ENCODE peak calls at places on chromosomes 11 and 22, in five cellular contexts. One of them, this sample, is unnamed.

GRCh38 chr11:3166268-3167142 is 1.4 kb upstream of the OSBPL5 start:
- DNase-seq in ovary: peak; percentile 17
- DNase-seq in H1: no peak
- DNase-seq in tibial nerve: peak; percentile 8
- DNase-seq in upper lobe of left lung: no peak
- DNase-seq in this sample: no peak

GRCh38 chr11:127074151-127074761 is 73.7 kb upstream of the KIRREL3 start:
- DNase-seq in ovary: no peak
- DNase-seq in tibial nerve: no peak
- DNase-seq in H1: no peak
- DNase-seq in upper lobe of left lung: no peak
- DNase-seq in this sample: peak; percentile 39

GRCh38 chr11:110092577-110093406 is at the start of gene ZC3H12C:
- DNase-seq in ovary: peak; percentile 91
- DNase-seq in upper lobe of left lung: peak; percentile 92
- DNase-seq in tibial nerve: peak; percentile 68
- DNase-seq in H1: peak; percentile 81
- DNase-seq in this sample: peak; percentile 79

GRCh38 chr11:78080818-78081495 is 1.3 kb upstream of the NDUFC2 start:
- DNase-seq in H1: no peak
- DNase-seq in tibial nerve: no peak
- DNase-seq in upper lobe of left lung: no peak
- DNase-seq in ovary: no peak
- DNase-seq in this sample: no peak

GRCh38 chr22:30453731-30454510 is 17.9 kb downstream of the SEC14L3 start:
- DNase-seq in H1: no peak
- DNase-seq in upper lobe of left lung: peak; percentile 74
- DNase-seq in tibial nerve: no peak
- DNase-seq in ovary: no peak
- DNase-seq in this sample: no peak

GRCh38 chr11:65491614-65492386 is 7.0 kb upstream of the MALAT1 start:
- DNase-seq in ovary: peak; percentile 79
- DNase-seq in tibial nerve: peak; percentile 81
- DNase-seq in upper lobe of left lung: peak; percentile 97
- DNase-seq in H1: peak; percentile 64
- DNase-seq in this sample: peak; percentile 85

GRCh38 chr11:73295259-73295995 is 12.6 kb upstream of the ARHGEF17 start:
- DNase-seq in tibial nerve: no peak
- DNase-seq in H1: peak; percentile 95
- DNase-seq in upper lobe of left lung: peak; percentile 75
- DNase-seq in ovary: peak; percentile 74
- DNase-seq in this sample: peak; percentile 80

GRCh38 chr22:31538815-31539214 is 42.5 kb downstream of the SFI1 start:
- DNase-seq in ovary: no peak
- DNase-seq in tibial nerve: no peak
- DNase-seq in H1: no peak
- DNase-seq in upper lobe of left lung: no peak
- DNase-seq in this sample: no peak

GRCh38 chr11:19218216-19218615 is 16.4 kb upstream of the CSRP3 start:
- DNase-seq in H1: no peak
- DNase-seq in tibial nerve: no peak
- DNase-seq in upper lobe of left lung: no peak
- DNase-seq in ovary: no peak
- DNase-seq in this sample: no peak

GRCh38 chr11:108122166-108122628 is 830 bp downstream of the ACAT1 start:
- DNase-seq in tibial nerve: no peak
- DNase-seq in H1: no peak
- DNase-seq in ovary: peak; percentile 26
- DNase-seq in upper lobe of left lung: no peak
- DNase-seq in this sample: no peak

GRCh38 chr11:128453444-128454336 is 133.7 kb downstream of the ETS1 start:
- DNase-seq in ovary: peak; percentile 79
- DNase-seq in H1: no peak
- DNase-seq in tibial nerve: peak; percentile 71
- DNase-seq in upper lobe of left lung: no peak
- DNase-seq in this sample: no peak

GRCh38 chr11:100681064-100681502 is 6.0 kb upstream of the ARHGAP42 start:
- DNase-seq in ovary: no peak
- DNase-seq in upper lobe of left lung: peak; percentile 60
- DNase-seq in H1: no peak
- DNase-seq in tibial nerve: peak; percentile 70
- DNase-seq in this sample: peak; percentile 19

GRCh38 chr11:61174275-61174674 is 13.0 kb upstream of the VPS37C start:
- DNase-seq in H1: no peak
- DNase-seq in ovary: no peak
- DNase-seq in tibial nerve: no peak
- DNase-seq in upper lobe of left lung: peak; percentile 15
- DNase-seq in this sample: no peak

GRCh38 chr22:46829140-46829891 is 66.9 kb downstream of the TBC1D22A start:
- DNase-seq in ovary: no peak
- DNase-seq in upper lobe of left lung: no peak
- DNase-seq in tibial nerve: no peak
- DNase-seq in H1: peak; percentile 16
- DNase-seq in this sample: no peak

GRCh38 chr11:10303558-10304363 is 1.1 kb upstream of the ADM start:
- DNase-seq in H1: peak; percentile 68
- DNase-seq in ovary: peak; percentile 36
- DNase-seq in upper lobe of left lung: peak; percentile 66
- DNase-seq in tibial nerve: no peak
- DNase-seq in this sample: peak; percentile 12

GRCh38 chr11:82711648-82712047 is 22.0 kb downstream of the FAM181B start:
- DNase-seq in H1: no peak
- DNase-seq in tibial nerve: no peak
- DNase-seq in ovary: no peak
- DNase-seq in upper lobe of left lung: no peak
- DNase-seq in this sample: no peak

GRCh38 chr11:125175896-125176575 is 11.5 kb downstream of the PKNOX2 start:
- DNase-seq in tibial nerve: no peak
- DNase-seq in ovary: no peak
- DNase-seq in H1: no peak
- DNase-seq in upper lobe of left lung: no peak
- DNase-seq in this sample: no peak

GRCh38 chr11:8812438-8812837 is 98.6 kb upstream of the AKIP1 start:
- DNase-seq in H1: no peak
- DNase-seq in upper lobe of left lung: peak; percentile 95
- DNase-seq in tibial nerve: peak; percentile 47
- DNase-seq in ovary: peak; percentile 56
- DNase-seq in this sample: no peak

GRCh38 chr11:107385361-107385982 is 72.2 kb downstream of the CWF19L2 start:
- DNase-seq in ovary: no peak
- DNase-seq in tibial nerve: no peak
- DNase-seq in H1: no peak
- DNase-seq in upper lobe of left lung: no peak
- DNase-seq in this sample: no peak

GRCh38 chr11:92393218-92393617 is 168.6 kb downstream of the FAT3 start:
- DNase-seq in upper lobe of left lung: no peak
- DNase-seq in ovary: no peak
- DNase-seq in H1: no peak
- DNase-seq in tibial nerve: no peak
- DNase-seq in this sample: no peak

GRCh38 chr11:2788751-2789140 is 89.0 kb upstream of the KCNQ1OT1 start:
- DNase-seq in tibial nerve: no peak
- DNase-seq in H1: peak; percentile 47
- DNase-seq in ovary: peak; percentile 14
- DNase-seq in upper lobe of left lung: peak; percentile 9
- DNase-seq in this sample: no peak

GRCh38 chr11:82191690-82192089 is 542.0 kb downstream of the FAM181B start:
- DNase-seq in ovary: no peak
- DNase-seq in tibial nerve: no peak
- DNase-seq in H1: no peak
- DNase-seq in upper lobe of left lung: no peak
- DNase-seq in this sample: no peak

GRCh38 chr22:31425331-31426050 is 26.1 kb downstream of the DRG1 start:
- DNase-seq in tibial nerve: no peak
- DNase-seq in ovary: no peak
- DNase-seq in H1: no peak
- DNase-seq in upper lobe of left lung: no peak
- DNase-seq in this sample: no peak

GRCh38 chr22:31046591-31047226 is 34.4 kb upstream of the SMTN start:
- DNase-seq in upper lobe of left lung: peak; percentile 32
- DNase-seq in H1: no peak
- DNase-seq in tibial nerve: peak; percentile 23
- DNase-seq in ovary: peak; percentile 76
- DNase-seq in this sample: peak; percentile 22

GRCh38 chr22:50027639-50028537 is 15.3 kb upstream of the IL17REL start:
- DNase-seq in H1: no peak
- DNase-seq in upper lobe of left lung: peak; percentile 40
- DNase-seq in tibial nerve: no peak
- DNase-seq in ovary: peak; percentile 14
- DNase-seq in this sample: no peak

GRCh38 chr22:47154621-47155081 is 392.2 kb downstream of the TBC1D22A start:
- DNase-seq in tibial nerve: no peak
- DNase-seq in upper lobe of left lung: no peak
- DNase-seq in ovary: peak; percentile 78
- DNase-seq in H1: no peak
- DNase-seq in this sample: no peak

GRCh38 chr11:19218801-19219460 is 17.1 kb upstream of the CSRP3 start:
- DNase-seq in upper lobe of left lung: peak; percentile 32
- DNase-seq in tibial nerve: no peak
- DNase-seq in ovary: no peak
- DNase-seq in H1: no peak
- DNase-seq in this sample: no peak

GRCh38 chr11:95148938-95149337 is 59.3 kb downstream of the ENDOD1 start:
- DNase-seq in ovary: no peak
- DNase-seq in H1: no peak
- DNase-seq in tibial nerve: no peak
- DNase-seq in upper lobe of left lung: no peak
- DNase-seq in this sample: peak; percentile 68

GRCh38 chr22:19375435-19375834 is 56.1 kb downstream of the HIRA start:
- DNase-seq in H1: no peak
- DNase-seq in tibial nerve: no peak
- DNase-seq in ovary: no peak
- DNase-seq in upper lobe of left lung: no peak
- DNase-seq in this sample: no peak

GRCh38 chr22:37179622-37180420 is 8.2 kb downstream of the C1QTNF6 start:
- DNase-seq in ovary: no peak
- DNase-seq in tibial nerve: no peak
- DNase-seq in H1: no peak
- DNase-seq in upper lobe of left lung: no peak
- DNase-seq in this sample: no peak

GRCh38 chr11:2994336-2994730 is 2.2 kb upstream of the NAP1L4 start:
- DNase-seq in tibial nerve: no peak
- DNase-seq in upper lobe of left lung: no peak
- DNase-seq in H1: no peak
- DNase-seq in ovary: no peak
- DNase-seq in this sample: no peak

GRCh38 chr11:92311616-92312449 is 87.2 kb downstream of the FAT3 start:
- DNase-seq in ovary: no peak
- DNase-seq in tibial nerve: no peak
- DNase-seq in H1: no peak
- DNase-seq in upper lobe of left lung: no peak
- DNase-seq in this sample: no peak

GRCh38 chr11:77580712-77581337 is 8.9 kb upstream of the AQP11 start:
- DNase-seq in ovary: no peak
- DNase-seq in tibial nerve: no peak
- DNase-seq in upper lobe of left lung: no peak
- DNase-seq in H1: no peak
- DNase-seq in this sample: no peak

GRCh38 chr11:23021287-23021863 is 161.1 kb upstream of the CCDC179 start:
- DNase-seq in tibial nerve: no peak
- DNase-seq in H1: no peak
- DNase-seq in ovary: no peak
- DNase-seq in upper lobe of left lung: no peak
- DNase-seq in this sample: peak; percentile 15

GRCh38 chr11:12754582-12755250 is 80.5 kb downstream of the TEAD1 start:
- DNase-seq in H1: no peak
- DNase-seq in ovary: no peak
- DNase-seq in upper lobe of left lung: no peak
- DNase-seq in tibial nerve: no peak
- DNase-seq in this sample: no peak

GRCh38 chr11:73210916-73211667 is 7.0 kb upstream of the P2RY2 start:
- DNase-seq in H1: no peak
- DNase-seq in upper lobe of left lung: no peak
- DNase-seq in ovary: no peak
- DNase-seq in tibial nerve: no peak
- DNase-seq in this sample: no peak

DNA sequence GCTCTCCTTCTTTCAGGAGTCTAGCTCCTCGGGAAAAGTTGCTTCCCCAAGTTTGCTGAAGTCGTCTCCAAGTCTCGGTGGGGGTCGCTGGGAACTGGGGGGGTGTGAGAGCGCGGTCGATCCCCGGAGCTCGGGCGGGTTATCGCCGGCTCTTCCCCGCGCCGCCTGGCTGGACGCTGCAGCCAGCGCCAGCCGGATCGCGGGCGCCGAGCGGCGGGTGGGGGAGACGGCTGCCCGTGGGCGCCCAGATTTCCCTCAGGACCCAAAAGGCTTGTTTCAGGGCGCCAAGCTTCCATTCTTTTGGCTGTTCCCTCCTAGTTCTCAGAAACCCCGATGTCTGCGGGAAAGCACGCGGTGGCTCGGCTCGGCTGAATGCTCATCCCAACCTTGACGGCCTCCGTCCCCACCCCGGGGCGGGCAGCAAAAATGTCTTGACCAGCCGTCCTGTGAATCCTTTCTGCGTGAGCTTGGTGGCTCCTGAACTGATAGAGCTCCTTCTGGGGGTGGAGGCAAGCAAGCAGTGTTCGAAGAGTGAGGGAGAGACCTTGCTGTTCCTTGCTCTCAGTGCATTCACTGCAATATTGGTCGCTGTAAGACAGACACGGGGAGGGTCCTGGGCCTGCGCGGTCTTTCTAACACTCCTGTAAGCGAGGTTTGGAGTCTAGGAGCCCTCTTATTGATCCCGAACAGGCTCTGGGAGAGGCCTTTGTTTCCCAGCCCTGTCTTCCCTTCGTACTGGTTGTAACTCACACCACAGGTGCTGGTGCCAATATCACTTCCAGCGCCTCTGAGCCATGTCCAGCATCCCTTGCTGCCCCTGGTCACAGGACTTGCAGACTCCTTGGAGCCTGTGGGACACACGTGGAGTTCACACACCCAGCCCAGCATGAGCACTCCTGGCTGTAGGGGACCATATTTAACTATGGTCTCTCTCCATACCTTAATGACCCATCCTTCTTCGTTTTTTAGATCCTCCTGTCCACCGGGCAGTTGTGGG is 1.8 kb downstream of the ZBTB16 start:
- DNase-seq in ovary: peak; percentile 66
- DNase-seq in H1: peak; percentile 63
- DNase-seq in upper lobe of left lung: peak; percentile 61
- DNase-seq in tibial nerve: no peak
- DNase-seq in this sample: peak; percentile 45
- TF ChIP-seq EP300 in ovary: no peak
- TF ChIP-seq EP300 in H1: no peak
- TF ChIP-seq EP300 in upper lobe of left lung: no peak
- TF ChIP-seq EP300 in tibial nerve: peak; percentile 67
- TF ChIP-seq EP300 in this sample: no peak

GRCh38 chr22:44520695-44521094 is 22.7 kb upstream of the RTL6 start:
- DNase-seq in ovary: no peak
- DNase-seq in tibial nerve: no peak
- DNase-seq in H1: no peak
- DNase-seq in upper lobe of left lung: no peak
- DNase-seq in this sample: no peak
- TF ChIP-seq EP300 in ovary: no peak
- TF ChIP-seq EP300 in tibial nerve: no peak
- TF ChIP-seq EP300 in H1: no peak
- TF ChIP-seq EP300 in upper lobe of left lung: no peak
- TF ChIP-seq EP300 in this sample: no peak

GRCh38 chr11:120197254-120197891 is 13.5 kb upstream of the OAF start:
- DNase-seq in ovary: no peak
- DNase-seq in tibial nerve: no peak
- DNase-seq in upper lobe of left lung: no peak
- DNase-seq in H1: no peak
- DNase-seq in this sample: no peak
- TF ChIP-seq EP300 in ovary: no peak
- TF ChIP-seq EP300 in tibial nerve: no peak
- TF ChIP-seq EP300 in upper lobe of left lung: no peak
- TF ChIP-seq EP300 in H1: no peak
- TF ChIP-seq EP300 in this sample: no peak

GRCh38 chr11:68459886-68460740 is 439 bp upstream of the PPP6R3 start:
- DNase-seq in H1: peak; percentile 97
- DNase-seq in ovary: peak; percentile 99
- DNase-seq in tibial nerve: peak; percentile 94
- DNase-seq in upper lobe of left lung: peak; percentile 98
- DNase-seq in this sample: peak; percentile 98
- TF ChIP-seq EP300 in H1: no peak
- TF ChIP-seq EP300 in ovary: peak; percentile 39
- TF ChIP-seq EP300 in tibial nerve: peak; percentile 49
- TF ChIP-seq EP300 in upper lobe of left lung: no peak
- TF ChIP-seq EP300 in this sample: peak; percentile 82

This sample was measured in K562.